ENCODE peak calls at places on chromosomes 5 and 9, in nine cellular contexts. One of them, this sample, is unnamed. For H3K4me1, the result is how much of the 10 kb centered on the place peaks cover.

GRCh38 chr5:153744751-153745150 is 254.3 kb downstream of the GRIA1 start:
- DNase-seq in SJSA1: no peak
- DNase-seq in fibroblast of lung: no peak
- DNase-seq in astrocyte: no peak
- DNase-seq in CD4-positive, CD25-positive, alpha-beta regulatory T cell: no peak
- DNase-seq in GM23248: no peak
- DNase-seq in lung: no peak
- DNase-seq in uterus: no peak
- DNase-seq in cardiac muscle cell: no peak
- DNase-seq in this sample: no peak

GRCh38 chr5:130715541-130715940 is 449.5 kb downstream of the HINT1 start:
- DNase-seq in SJSA1: no peak
- DNase-seq in fibroblast of lung: peak
- DNase-seq in astrocyte: peak
- DNase-seq in CD4-positive, CD25-positive, alpha-beta regulatory T cell: no peak
- DNase-seq in GM23248: no peak
- DNase-seq in lung: no peak
- DNase-seq in uterus: no peak
- DNase-seq in cardiac muscle cell: no peak
- DNase-seq in this sample: no peak

GRCh38 chr5:56126487-56127179 is 106.5 kb downstream of the ANKRD55 start:
- DNase-seq in SJSA1: no peak
- DNase-seq in fibroblast of lung: peak
- DNase-seq in astrocyte: peak
- DNase-seq in CD4-positive, CD25-positive, alpha-beta regulatory T cell: no peak
- DNase-seq in GM23248: no peak
- DNase-seq in lung: no peak
- DNase-seq in uterus: no peak
- DNase-seq in cardiac muscle cell: no peak
- DNase-seq in this sample: peak

GRCh38 chr5:10584714-10585113 is 20.8 kb downstream of the ANKRD33B start:
- DNase-seq in SJSA1: no peak
- DNase-seq in fibroblast of lung: no peak
- DNase-seq in astrocyte: no peak
- DNase-seq in CD4-positive, CD25-positive, alpha-beta regulatory T cell: no peak
- DNase-seq in GM23248: no peak
- DNase-seq in lung: no peak
- DNase-seq in uterus: no peak
- DNase-seq in cardiac muscle cell: no peak
- DNase-seq in this sample: no peak

GRCh38 chr9:122951056-122951455 is 10.2 kb downstream of the RABGAP1 start:
- DNase-seq in SJSA1: no peak
- DNase-seq in fibroblast of lung: no peak
- DNase-seq in astrocyte: no peak
- DNase-seq in CD4-positive, CD25-positive, alpha-beta regulatory T cell: no peak
- DNase-seq in GM23248: no peak
- DNase-seq in lung: no peak
- DNase-seq in uterus: no peak
- DNase-seq in cardiac muscle cell: no peak
- DNase-seq in this sample: no peak

GRCh38 chr9:92712767-92713166 is 42.8 kb upstream of the IPPK start:
- DNase-seq in SJSA1: no peak
- DNase-seq in fibroblast of lung: no peak
- DNase-seq in astrocyte: no peak
- DNase-seq in CD4-positive, CD25-positive, alpha-beta regulatory T cell: no peak
- DNase-seq in GM23248: no peak
- DNase-seq in lung: no peak
- DNase-seq in uterus: no peak
- DNase-seq in cardiac muscle cell: no peak
- DNase-seq in this sample: no peak

GRCh38 chr5:136374003-136374402 is 8.7 kb upstream of the TRPC7 start:
- DNase-seq in SJSA1: peak
- DNase-seq in fibroblast of lung: no peak
- DNase-seq in astrocyte: peak
- DNase-seq in CD4-positive, CD25-positive, alpha-beta regulatory T cell: no peak
- DNase-seq in GM23248: peak
- DNase-seq in lung: no peak
- DNase-seq in uterus: no peak
- DNase-seq in cardiac muscle cell: peak
- DNase-seq in this sample: no peak

GRCh38 chr9:71157731-71158130 is 36.3 kb upstream of the TRPM3 start:
- DNase-seq in SJSA1: no peak
- DNase-seq in fibroblast of lung: no peak
- DNase-seq in astrocyte: no peak
- DNase-seq in CD4-positive, CD25-positive, alpha-beta regulatory T cell: no peak
- DNase-seq in GM23248: no peak
- DNase-seq in lung: no peak
- DNase-seq in uterus: no peak
- DNase-seq in cardiac muscle cell: no peak
- DNase-seq in this sample: no peak

GRCh38 chr9:98654247-98654646 is 54.5 kb downstream of the GABBR2 start:
- DNase-seq in SJSA1: no peak
- DNase-seq in fibroblast of lung: peak
- DNase-seq in astrocyte: peak
- DNase-seq in CD4-positive, CD25-positive, alpha-beta regulatory T cell: no peak
- DNase-seq in GM23248: peak
- DNase-seq in lung: no peak
- DNase-seq in uterus: no peak
- DNase-seq in cardiac muscle cell: no peak
- DNase-seq in this sample: no peak

GRCh38 chr9:19934301-19934868 is 145.5 kb upstream of the SLC24A2 start:
- DNase-seq in SJSA1: no peak
- DNase-seq in fibroblast of lung: peak
- DNase-seq in astrocyte: peak
- DNase-seq in CD4-positive, CD25-positive, alpha-beta regulatory T cell: no peak
- DNase-seq in GM23248: peak
- DNase-seq in lung: no peak
- DNase-seq in uterus: no peak
- DNase-seq in cardiac muscle cell: no peak
- DNase-seq in this sample: no peak

GRCh38 chr5:151572657-151573368 is 18.3 kb downstream of the FAT2 start:
- DNase-seq in SJSA1: no peak
- DNase-seq in fibroblast of lung: no peak
- DNase-seq in astrocyte: no peak
- DNase-seq in CD4-positive, CD25-positive, alpha-beta regulatory T cell: no peak
- DNase-seq in GM23248: no peak
- DNase-seq in lung: no peak
- DNase-seq in uterus: no peak
- DNase-seq in cardiac muscle cell: no peak
- DNase-seq in this sample: no peak

GRCh38 chr5:152462021-152462721 is 57.1 kb upstream of the NMUR2 start:
- DNase-seq in SJSA1: no peak
- DNase-seq in fibroblast of lung: no peak
- DNase-seq in astrocyte: no peak
- DNase-seq in CD4-positive, CD25-positive, alpha-beta regulatory T cell: no peak
- DNase-seq in GM23248: no peak
- DNase-seq in lung: no peak
- DNase-seq in uterus: no peak
- DNase-seq in cardiac muscle cell: no peak
- DNase-seq in this sample: no peak

GRCh38 chr9:120893585-120893857 is 16.5 kb upstream of the PHF19 start:
- DNase-seq in SJSA1: no peak
- DNase-seq in fibroblast of lung: peak
- DNase-seq in astrocyte: peak
- DNase-seq in CD4-positive, CD25-positive, alpha-beta regulatory T cell: no peak
- DNase-seq in GM23248: peak
- DNase-seq in lung: no peak
- DNase-seq in uterus: no peak
- DNase-seq in cardiac muscle cell: no peak
- DNase-seq in this sample: no peak

GRCh38 chr5:126780165-126780827 is 3.4 kb downstream of the LMNB1 start:
- DNase-seq in SJSA1: peak
- DNase-seq in fibroblast of lung: peak
- DNase-seq in astrocyte: peak
- DNase-seq in CD4-positive, CD25-positive, alpha-beta regulatory T cell: peak
- DNase-seq in GM23248: peak
- DNase-seq in lung: no peak
- DNase-seq in uterus: peak
- DNase-seq in cardiac muscle cell: peak
- DNase-seq in this sample: no peak

GRCh38 chr5:77312411-77312810 is 101.9 kb downstream of the PDE8B start:
- DNase-seq in SJSA1: no peak
- DNase-seq in fibroblast of lung: peak
- DNase-seq in astrocyte: no peak
- DNase-seq in CD4-positive, CD25-positive, alpha-beta regulatory T cell: no peak
- DNase-seq in GM23248: peak
- DNase-seq in lung: no peak
- DNase-seq in uterus: no peak
- DNase-seq in cardiac muscle cell: no peak
- DNase-seq in this sample: no peak

GRCh38 chr9:105205787-105206511 is 38.5 kb upstream of the SLC44A1 start:
- DNase-seq in SJSA1: no peak
- DNase-seq in fibroblast of lung: peak
- DNase-seq in astrocyte: peak
- DNase-seq in CD4-positive, CD25-positive, alpha-beta regulatory T cell: no peak
- DNase-seq in GM23248: peak
- DNase-seq in lung: peak
- DNase-seq in uterus: peak
- DNase-seq in cardiac muscle cell: no peak
- DNase-seq in this sample: no peak

GRCh38 chr5:16957305-16958165 is 21.4 kb upstream of the MYO10 start:
- DNase-seq in SJSA1: peak
- DNase-seq in fibroblast of lung: peak
- DNase-seq in astrocyte: peak
- DNase-seq in CD4-positive, CD25-positive, alpha-beta regulatory T cell: no peak
- DNase-seq in GM23248: peak
- DNase-seq in lung: no peak
- DNase-seq in uterus: no peak
- DNase-seq in cardiac muscle cell: no peak
- DNase-seq in this sample: no peak

GRCh38 chr5:127442085-127442484 is 75.4 kb upstream of the PRRC1 start:
- DNase-seq in SJSA1: peak
- DNase-seq in fibroblast of lung: peak
- DNase-seq in astrocyte: peak
- DNase-seq in CD4-positive, CD25-positive, alpha-beta regulatory T cell: no peak
- DNase-seq in GM23248: peak
- DNase-seq in lung: no peak
- DNase-seq in uterus: no peak
- DNase-seq in cardiac muscle cell: peak
- DNase-seq in this sample: no peak

GRCh38 chr5:6404129-6404528 is 25.8 kb upstream of the MED10 start:
- DNase-seq in SJSA1: no peak
- DNase-seq in fibroblast of lung: no peak
- DNase-seq in astrocyte: peak
- DNase-seq in CD4-positive, CD25-positive, alpha-beta regulatory T cell: no peak
- DNase-seq in GM23248: peak
- DNase-seq in lung: no peak
- DNase-seq in uterus: no peak
- DNase-seq in cardiac muscle cell: no peak
- DNase-seq in this sample: no peak

DNA sequence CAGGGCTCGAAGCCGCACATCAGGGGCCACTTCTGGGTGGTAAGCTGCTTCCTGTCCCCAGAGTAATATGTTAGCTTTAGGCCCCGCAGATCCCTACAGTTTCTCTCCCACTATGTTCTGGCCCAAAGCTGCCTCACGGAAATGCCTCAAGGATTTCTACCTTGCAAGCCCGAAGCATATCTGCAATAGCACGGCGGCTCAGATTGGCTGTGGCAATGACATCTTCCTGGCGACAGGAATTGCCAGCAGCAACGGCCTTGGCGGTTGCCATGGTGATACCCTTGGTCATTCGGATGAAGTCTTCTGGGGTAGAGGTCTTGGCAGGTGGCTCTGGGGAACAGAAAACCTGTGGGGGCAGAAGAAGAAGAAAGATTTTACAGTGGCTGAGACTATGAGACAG is 10.3 kb upstream of the TPM2 start:
- DNase-seq in SJSA1: no peak
- DNase-seq in fibroblast of lung: no peak
- DNase-seq in astrocyte: no peak
- DNase-seq in CD4-positive, CD25-positive, alpha-beta regulatory T cell: no peak
- DNase-seq in GM23248: no peak
- DNase-seq in lung: no peak
- DNase-seq in uterus: no peak
- DNase-seq in cardiac muscle cell: no peak
- DNase-seq in this sample: no peak
- H3K27ac ChIP-seq in SJSA1: no peak
- H3K27ac ChIP-seq in fibroblast of lung: no peak
- H3K27ac ChIP-seq in astrocyte: no peak
- H3K27ac ChIP-seq in CD4-positive, CD25-positive, alpha-beta regulatory T cell: no peak
- H3K27ac ChIP-seq in GM23248: no peak
- H3K27ac ChIP-seq in lung: no peak
- H3K27ac ChIP-seq in uterus: no peak
- H3K27ac ChIP-seq in cardiac muscle cell: no peak
- H3K27ac ChIP-seq in this sample: no peak

GRCh38 chr9:127572961-127573727 is 38.9 kb upstream of the STXBP1 start:
- DNase-seq in SJSA1: peak
- DNase-seq in fibroblast of lung: peak
- DNase-seq in astrocyte: peak
- DNase-seq in CD4-positive, CD25-positive, alpha-beta regulatory T cell: no peak
- DNase-seq in GM23248: peak
- DNase-seq in lung: no peak
- DNase-seq in uterus: no peak
- DNase-seq in cardiac muscle cell: no peak
- DNase-seq in this sample: no peak
- H3K4me1 ChIP-seq in SJSA1: half or more
- H3K4me1 ChIP-seq in fibroblast of lung: under half
- H3K4me1 ChIP-seq in astrocyte: under half
- H3K4me1 ChIP-seq in CD4-positive, CD25-positive, alpha-beta regulatory T cell: under half
- H3K4me1 ChIP-seq in GM23248: under half
- H3K4me1 ChIP-seq in lung: under half
- H3K4me1 ChIP-seq in uterus: under half
- H3K4me1 ChIP-seq in cardiac muscle cell: under half
- H3K4me1 ChIP-seq in this sample: under half

GRCh38 chr9:124831642-124832364 is 21.5 kb upstream of the WDR38 start:
- DNase-seq in SJSA1: no peak
- DNase-seq in fibroblast of lung: no peak
- DNase-seq in astrocyte: no peak
- DNase-seq in CD4-positive, CD25-positive, alpha-beta regulatory T cell: no peak
- DNase-seq in GM23248: no peak
- DNase-seq in lung: no peak
- DNase-seq in uterus: no peak
- DNase-seq in cardiac muscle cell: no peak
- DNase-seq in this sample: no peak
- H3K27ac ChIP-seq in SJSA1: no peak
- H3K27ac ChIP-seq in fibroblast of lung: peak
- H3K27ac ChIP-seq in astrocyte: no peak
- H3K27ac ChIP-seq in CD4-positive, CD25-positive, alpha-beta regulatory T cell: no peak
- H3K27ac ChIP-seq in GM23248: peak
- H3K27ac ChIP-seq in lung: peak
- H3K27ac ChIP-seq in uterus: peak
- H3K27ac ChIP-seq in cardiac muscle cell: peak
- H3K27ac ChIP-seq in this sample: no peak

DNA sequence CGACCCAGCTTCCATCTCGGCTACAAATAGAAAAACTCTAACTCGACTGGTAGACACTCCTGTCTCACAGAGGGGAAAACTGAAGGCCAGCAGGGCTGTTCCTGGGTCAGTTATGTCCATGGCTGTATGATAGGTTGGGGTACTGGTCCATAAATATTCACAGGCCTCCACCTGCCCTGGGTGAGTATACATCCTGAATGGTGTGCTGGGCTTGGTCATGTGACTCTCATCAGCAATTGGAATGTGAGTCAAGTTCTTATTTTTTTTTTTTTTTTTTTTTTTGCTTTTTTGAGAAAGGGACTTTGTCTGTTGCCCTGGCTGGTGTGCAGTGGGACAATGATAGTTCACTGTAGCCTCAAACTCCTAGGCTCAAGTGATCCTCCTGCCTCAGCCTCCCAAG is 58.3 kb upstream of the NEK6 start:
- DNase-seq in SJSA1: no peak
- DNase-seq in fibroblast of lung: no peak
- DNase-seq in astrocyte: no peak
- DNase-seq in CD4-positive, CD25-positive, alpha-beta regulatory T cell: no peak
- DNase-seq in GM23248: no peak
- DNase-seq in lung: no peak
- DNase-seq in uterus: no peak
- DNase-seq in cardiac muscle cell: no peak
- DNase-seq in this sample: no peak
- H3K4me1 ChIP-seq in SJSA1: under half
- H3K4me1 ChIP-seq in fibroblast of lung: under half
- H3K4me1 ChIP-seq in astrocyte: under half
- H3K4me1 ChIP-seq in CD4-positive, CD25-positive, alpha-beta regulatory T cell: under half
- H3K4me1 ChIP-seq in GM23248: under half
- H3K4me1 ChIP-seq in lung: under half
- H3K4me1 ChIP-seq in uterus: under half
- H3K4me1 ChIP-seq in cardiac muscle cell: under half
- H3K4me1 ChIP-seq in this sample: under half

This sample was measured in naive thymus-derived CD4-positive, alpha-beta T cell.